ENCODE peak calls at places on chromosomes 6 and 20, in six cellular contexts. B is DMS 273 treated with DMSO at 0.1 percent for 48 hours, X is GM23338, H is ascending aorta, G is left cardiac atrium, D is NCI-H2171 treated with DMSO at 0.1 percent for 48 hours. K is an unnamed sample.

GRCh38 chr6:170221753-170222400 is 69.0 kb downstream of the DLL1 start:
- DNase-seq in B (no peak), X (no peak), H (no peak), G (no peak), D (peak), K (peak)

GRCh38 chr6:93036835-93037234 is 382.5 kb downstream of the EPHA7 start:
- DNase-seq in B (no peak), X (peak), H (no peak), G (no peak), D (peak), K (peak)

GRCh38 chr6:148793721-148794120 is 46.9 kb downstream of the UST start:
- DNase-seq in B (no peak), X (no peak), H (no peak), G (no peak), D (no peak), K (no peak)

GRCh38 chr6:125041740-125042459 is 79.7 kb downstream of the RNF217 start:
- DNase-seq in B (no peak), X (no peak), H (no peak), G (no peak), D (no peak), K (no peak)

GRCh38 chr20:53737404-53738038 is 143.9 kb upstream of the ZNF217 start:
- DNase-seq in B (peak), X (peak), H (no peak), G (no peak), D (peak), K (peak)

GRCh38 chr6:53672232-53672631 is 6.7 kb upstream of the KLHL31 start:
- DNase-seq in B (no peak), X (no peak), H (no peak), G (no peak), D (no peak), K (no peak)

GRCh38 chr6:36858407-36858981 is 16.1 kb downstream of the PPIL1 start:
- DNase-seq in B (no peak), X (peak), H (no peak), G (no peak), D (no peak), K (no peak)

GRCh38 chr6:38346291-38347079 is 293.2 kb downstream of the BTBD9 start:
- DNase-seq in B (no peak), X (peak), H (no peak), G (no peak), D (no peak), K (no peak)

GRCh38 chr20:2358006-2358405 is 22.7 kb upstream of the TGM6 start:
- DNase-seq in B (no peak), X (no peak), H (no peak), G (no peak), D (no peak), K (no peak)

GRCh38 chr20:46289416-46289815 is 18.9 kb downstream of the CDH22 start:
- DNase-seq in B (no peak), X (no peak), H (no peak), G (no peak), D (no peak), K (no peak)

K was measured in NCI-H1694 treated with DMSO at 0.1 percent for 48 hours.